ENCODE peak calls at places on chromosomes 13 and 19, in six cellular contexts. Q, T, Z, S, J and U are unnamed samples.

GRCh38 chr13:42707596-42707995 is 73.8 kb upstream of the FAM216B start:
- DNase-seq in Z (peak), Q (no peak), T (no peak), J (peak), S (peak), U (no peak)

GRCh38 chr13:21683034-21683733 is 12.3 kb downstream of the FGF9 start:
- DNase-seq in Q (no peak), T (no peak), Z (peak), S (peak), J (peak), U (peak)

GRCh38 chr19:50204811-50205675 is 1.6 kb downstream of the MYH14 start:
- DNase-seq in Q (peak), T (peak), J (no peak), Z (no peak), S (no peak), U (no peak)

GRCh38 chr19:6038634-6039405 is 60.9 kb upstream of the RANBP3 start:
- DNase-seq in Z (peak), T (no peak), J (peak), Q (no peak), S (no peak), U (no peak)

GRCh38 chr19:40229484-40229883 is 3.0 kb upstream of the CCNP start:
- DNase-seq in S (no peak), T (peak), Q (no peak), Z (no peak), J (peak), U (peak)

GRCh38 chr13:27960362-27961226 is 8.5 kb downstream of the CDX2 start:
- DNase-seq in Q (peak), J (no peak), S (peak), Z (peak), T (peak), U (no peak)

GRCh38 chr13:19093437-19093836 is 88.2 kb downstream of the TUBA3C start:
- DNase-seq in T (no peak), Z (no peak), Q (no peak), J (no peak), S (no peak), U (no peak)

GRCh38 chr19:46251415-46251814 is 21.9 kb downstream of the IGFL1 start:
- DNase-seq in Z (no peak), S (peak), Q (no peak), T (no peak), J (no peak), U (peak)

GRCh38 chr13:51997641-51998330 is 13.5 kb downstream of the ATP7B start:
- DNase-seq in Q (peak), T (peak), S (no peak), Z (no peak), J (no peak), U (peak)

GRCh38 chr19:3123088-3123721 is 12.6 kb upstream of the GNA15 start:
- DNase-seq in S (no peak), Z (no peak), Q (no peak), T (no peak), J (no peak), U (no peak)

GRCh38 chr13:71417205-71417604 is 449.8 kb downstream of the DACH1 start:
- DNase-seq in Q (no peak), S (no peak), Z (peak), T (peak), J (peak), U (peak)

GRCh38 chr13:36067619-36068456 is 63.3 kb downstream of the DCLK1 start:
- DNase-seq in T (peak), S (no peak), Z (no peak), Q (peak), J (no peak), U (no peak)

GRCh38 chr19:37943480-37943879 is 36.5 kb downstream of the SIPA1L3 start:
- DNase-seq in S (no peak), Q (no peak), Z (no peak), J (no peak), T (peak), U (no peak)
- H3K4me2 ChIP-seq in S (no peak), Q (no peak), Z (no peak), J (no peak), T (no peak), U (no peak)

GRCh38 chr19:834216-834615 is 6.6 kb downstream of the AZU1 start:
- DNase-seq in Q (no peak), J (no peak), T (no peak), Z (no peak), S (no peak), U (no peak)
- H3K4me2 ChIP-seq in Q (no peak), J (no peak), T (no peak), Z (no peak), S (no peak), U (no peak)

GRCh38 chr13:62321895-62322294 is 906.2 kb upstream of the PCDH20 start:
- DNase-seq in Q (no peak), T (no peak), Z (no peak), S (no peak), J (no peak), U (no peak)

GRCh38 chr13:62320129-62320724 is 904.6 kb upstream of the PCDH20 start:
- DNase-seq in S (peak), T (peak), Q (no peak), J (peak), Z (peak), U (no peak)

GRCh38 chr13:62321139-62321538 is 905.5 kb upstream of the PCDH20 start:
- DNase-seq in T (no peak), J (no peak), S (no peak), Z (no peak), Q (no peak), U (no peak)

GRCh38 chr13:62324842-62325241 is 909.2 kb upstream of the PCDH20 start:
- DNase-seq in S (no peak), Z (no peak), Q (no peak), J (no peak), T (no peak), U (no peak)

GRCh38 chr13:62320731-62321130 is 905.1 kb upstream of the PCDH20 start:
- DNase-seq in T (peak), J (no peak), Q (no peak), S (no peak), Z (no peak), U (no peak)
- H3K4me2 ChIP-seq in T (no peak), J (no peak), Q (no peak), S (no peak), Z (no peak), U (no peak)

GRCh38 chr19:47702671-47703070 is 10.6 kb upstream of the EHD2 start:
- DNase-seq in Q (no peak), T (no peak), Z (no peak), J (no peak), S (no peak), U (no peak)

GRCh38 chr19:47701717-47702552 is 11.3 kb upstream of the EHD2 start:
- DNase-seq in J (no peak), T (no peak), S (no peak), Q (no peak), Z (no peak), U (no peak)

GRCh38 chr19:47704024-47704423 is 9.2 kb upstream of the EHD2 start:
- DNase-seq in J (peak), S (no peak), Q (no peak), Z (peak), T (no peak), U (peak)

GRCh38 chr19:47704656-47705055 is 8.6 kb upstream of the EHD2 start:
- DNase-seq in T (no peak), S (no peak), Q (no peak), Z (no peak), J (no peak), U (no peak)

DNA sequence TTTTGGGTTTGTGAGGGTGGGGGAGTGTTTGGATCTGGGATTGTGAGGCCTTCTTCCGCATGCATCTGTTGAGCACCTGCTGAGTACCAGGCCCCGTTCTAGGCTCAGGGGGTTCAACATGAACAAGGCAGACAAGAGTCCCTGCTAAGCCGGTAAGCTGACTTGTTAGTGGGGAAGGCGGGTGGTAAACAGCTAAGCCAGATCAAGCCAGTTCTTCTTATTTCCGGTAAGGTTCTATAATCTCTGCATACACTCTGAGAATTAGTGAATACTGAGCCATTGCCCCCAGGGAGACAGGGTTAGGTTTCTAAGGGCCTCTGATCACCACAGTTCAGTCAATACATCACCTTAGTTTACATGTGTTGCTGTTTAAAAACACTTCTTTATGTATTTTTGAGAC is 9.9 kb upstream of the EHD2 start:
- DNase-seq in T (no peak), S (no peak), Z (no peak), J (no peak), Q (no peak), U (no peak)
- H3K4me2 ChIP-seq in T (no peak), S (no peak), Z (no peak), J (no peak), Q (no peak), U (no peak)